ENCODE peak calls at places on chromosomes 1 and 21, in four cellular contexts. X is PC-3, A is GM12865, I is Peyer's patch. J is an unnamed sample.

GRCh38 chr21:44800103-44800502 is 1.5 kb downstream of the UBE2G2 start:
- DNase-seq in X (peak; percentile 75), A (peak; percentile 33), I (no peak), J (peak; percentile 72)

GRCh38 chr1:55437692-55438091 is 222.5 kb upstream of the USP24 start:
- DNase-seq in X (no peak), A (no peak), I (no peak), J (no peak)

GRCh38 chr1:178933709-178934573 is 63.1 kb upstream of the ANGPTL1 start:
- DNase-seq in X (no peak), A (peak; percentile 17), I (no peak), J (peak; percentile 25)

GRCh38 chr1:57132993-57133614 is 167.3 kb upstream of the C8B start:
- DNase-seq in X (no peak), A (no peak), I (no peak), J (peak; percentile 27)

GRCh38 chr21:42248783-42249597 is 30.1 kb downstream of the ABCG1 start:
- DNase-seq in X (no peak), A (peak; percentile 86), I (no peak), J (no peak)

GRCh38 chr1:96365596-96365995 is 356.0 kb upstream of the PTBP2 start:
- DNase-seq in X (no peak), A (no peak), I (no peak), J (peak; percentile 31)

GRCh38 chr1:158506369-158506987 is 34.5 kb downstream of the OR10R2 start:
- DNase-seq in X (peak; percentile 32), A (peak; percentile 50), I (peak; percentile 47), J (peak; percentile 35)

GRCh38 chr1:240091614-240092300 is at the start of gene FMN2:
- DNase-seq in X (peak; percentile 75), A (no peak), I (no peak), J (no peak)

GRCh38 chr1:14897080-14897449 is 256.5 kb upstream of the TMEM51 start:
- DNase-seq in X (no peak), A (peak; percentile 24), I (no peak), J (peak; percentile 13)

GRCh38 chr1:3890389-3891328 is 9.4 kb downstream of the C1orf174 start:
- DNase-seq in X (no peak), A (peak; percentile 49), I (no peak), J (no peak)

GRCh38 chr1:231465051-231465450 is 43.0 kb upstream of the EGLN1 start:
- DNase-seq in X (no peak), A (no peak), I (no peak), J (no peak)

GRCh38 chr21:27649323-27649722 is 682.4 kb upstream of the ADAMTS5 start:
- DNase-seq in X (peak; percentile 64), A (no peak), I (no peak), J (peak; percentile 97)

GRCh38 chr1:16165548-16165947 is 9.7 kb upstream of the EPHA2 start:
- DNase-seq in X (no peak), A (no peak), I (no peak), J (no peak)

GRCh38 chr1:220426989-220427388 is 100.9 kb upstream of the MARK1 start:
- DNase-seq in X (peak; percentile 94), A (no peak), I (no peak), J (no peak)

GRCh38 chr1:35598895-35599294 is 25.8 kb downstream of the TFAP2E start:
- DNase-seq in X (no peak), A (no peak), I (no peak), J (no peak)

GRCh38 chr1:117128323-117129079 is 7.0 kb upstream of the TRIM45 start:
- DNase-seq in X (peak; percentile 72), A (peak; percentile 23), I (no peak), J (peak; percentile 71)

GRCh38 chr1:210937846-210938245 is 196.1 kb downstream of the KCNH1 start:
- DNase-seq in X (no peak), A (no peak), I (no peak), J (no peak)

GRCh38 chr1:17440074-17440826 is 773 bp upstream of the RCC2 start:
- DNase-seq in X (no peak), A (no peak), I (no peak), J (no peak)

GRCh38 chr1:43930168-43930948 is 3.2 kb upstream of the ARTN start:
- DNase-seq in X (peak; percentile 38), A (peak; percentile 32), I (no peak), J (no peak)

GRCh38 chr21:44345495-44345894 is 6.3 kb upstream of the CFAP410 start:
- DNase-seq in X (no peak), A (no peak), I (no peak), J (no peak)

GRCh38 chr1:70977575-70977974 is 70.0 kb downstream of the PTGER3 start:
- DNase-seq in X (no peak), A (no peak), I (no peak), J (no peak)

GRCh38 chr1:23215751-23216449 is 1.4 kb downstream of the HTR1D start:
- DNase-seq in X (no peak), A (no peak), I (no peak), J (no peak)

GRCh38 chr1:187817782-187818181 is 989.0 kb downstream of the PLA2G4A start:
- DNase-seq in X (peak; percentile 7), A (peak; percentile 6), I (no peak), J (no peak)

GRCh38 chr1:59107516-59107915 is 189.4 kb upstream of the FGGY start:
- DNase-seq in X (no peak), A (no peak), I (no peak), J (peak; percentile 61)

GRCh38 chr1:226092955-226093354 is 30.4 kb downstream of the H3-3A start:
- DNase-seq in X (peak; percentile 80), A (no peak), I (no peak), J (peak; percentile 62)

DNA sequence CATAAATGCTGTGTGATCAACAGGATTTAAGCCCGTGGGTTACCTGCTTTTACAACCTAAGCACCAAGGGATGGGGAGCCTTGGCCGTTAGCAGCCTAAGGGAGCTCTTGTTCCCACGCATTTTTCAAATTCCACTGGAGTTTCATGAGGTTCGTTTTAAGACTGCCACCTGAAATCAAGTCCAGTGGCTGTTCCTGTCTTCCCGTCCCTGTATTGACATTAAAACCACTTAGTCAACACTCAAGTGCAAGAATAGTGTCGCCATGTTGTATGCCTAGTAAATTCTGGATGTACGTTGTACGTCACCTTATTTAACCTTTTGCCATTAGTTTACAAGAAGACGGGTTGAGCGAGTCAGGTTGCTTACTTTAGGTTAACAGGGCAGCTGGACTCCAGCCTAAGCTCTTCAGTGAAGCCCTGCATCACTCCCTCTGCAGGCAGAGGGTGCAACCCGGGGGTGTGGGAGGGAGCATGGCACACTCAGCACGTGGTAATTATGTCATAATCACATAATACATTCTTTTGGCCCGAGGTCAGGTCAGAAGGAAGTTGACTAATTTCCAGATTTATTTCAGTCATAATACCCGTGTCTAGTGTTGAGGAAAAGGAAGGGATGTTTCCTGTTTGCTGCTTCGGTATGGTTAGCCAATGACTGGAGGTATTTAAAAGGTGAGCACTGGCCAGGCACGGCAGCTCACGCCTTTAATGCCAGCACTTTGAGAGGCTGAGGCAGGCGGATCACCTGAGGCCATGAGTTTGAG is 42.5 kb downstream of the CNST start:
- DNase-seq in X (peak; percentile 99), A (peak; percentile 52), I (no peak), J (peak; percentile 97)
- TF ChIP-seq CTCF in X (peak; percentile 44), A (no peak), I (no peak), J (peak; percentile 43)

GRCh38 chr1:74506311-74506710 is 6.1 kb downstream of the LRRC53 start:
- DNase-seq in X (no peak), A (no peak), I (no peak), J (no peak)

GRCh38 chr1:74508449-74508848 is 4.0 kb downstream of the LRRC53 start:
- DNase-seq in X (no peak), A (no peak), I (no peak), J (no peak)

GRCh38 chr1:74504125-74505065 is 8.0 kb downstream of the LRRC53 start:
- DNase-seq in X (peak; percentile 72), A (peak; percentile 65), I (peak; percentile 19), J (peak; percentile 40)

GRCh38 chr1:74505133-74505532 is 7.3 kb downstream of the LRRC53 start:
- DNase-seq in X (no peak), A (no peak), I (no peak), J (no peak)

DNA sequence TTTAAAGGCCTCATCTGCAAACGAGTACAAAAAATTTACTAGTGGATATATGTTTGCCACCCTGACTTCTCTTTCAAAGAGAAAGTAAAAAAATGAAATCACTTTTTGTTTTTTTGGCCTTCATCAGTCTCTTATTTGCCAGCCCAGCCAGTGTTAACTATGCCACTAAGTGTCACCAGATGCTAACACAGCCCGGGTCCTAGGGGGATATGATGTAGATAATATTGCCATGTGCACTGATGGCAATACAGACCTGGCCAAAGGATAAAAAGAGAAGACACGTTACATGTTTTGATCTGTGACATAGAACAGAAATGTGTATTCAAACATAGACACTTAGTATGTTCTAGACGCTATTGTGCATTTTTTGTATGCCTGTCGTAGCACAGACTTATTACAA is 6.5 kb downstream of the LRRC53 start:
- DNase-seq in X (no peak), A (no peak), I (no peak), J (no peak)
- TF ChIP-seq CTCF in X (no peak), A (no peak), I (no peak), J (no peak)

GRCh38 chr1:86939406-86939805 is 25.0 kb downstream of the HS2ST1 start:
- DNase-seq in X (no peak), A (no peak), I (no peak), J (no peak)
- TF ChIP-seq CTCF in X (no peak), A (no peak), I (no peak), J (no peak)

GRCh38 chr1:200654660-200655059 is 15.0 kb downstream of the DDX59 start:
- DNase-seq in X (peak; percentile 52), A (peak; percentile 76), I (no peak), J (no peak)

GRCh38 chr1:200659269-200659668 is 10.4 kb downstream of the DDX59 start:
- DNase-seq in X (peak; percentile 98), A (no peak), I (no peak), J (no peak)

GRCh38 chr1:200653022-200653462 is 16.7 kb downstream of the DDX59 start:
- DNase-seq in X (no peak), A (peak; percentile 70), I (no peak), J (no peak)

GRCh38 chr1:200660719-200661118 is 9.0 kb downstream of the DDX59 start:
- DNase-seq in X (no peak), A (no peak), I (no peak), J (no peak)

GRCh38 chr1:200658037-200658808 is 11.5 kb downstream of the DDX59 start:
- DNase-seq in X (no peak), A (no peak), I (no peak), J (no peak)
- TF ChIP-seq CTCF in X (no peak), A (no peak), I (no peak), J (no peak)

GRCh38 chr1:81584398-81584797 is 216.3 kb upstream of the ADGRL2 start:
- DNase-seq in X (no peak), A (no peak), I (no peak), J (no peak)
- TF ChIP-seq CTCF in X (no peak), A (no peak), I (no peak), J (no peak)

GRCh38 chr1:92079441-92079840 is 704 bp upstream of the BTBD8 start:
- DNase-seq in X (no peak), A (no peak), I (no peak), J (no peak)

GRCh38 chr1:92081031-92081430 is 886 bp downstream of the BTBD8 start:
- DNase-seq in X (no peak), A (no peak), I (no peak), J (no peak)

GRCh38 chr1:92084651-92085050 is 4.5 kb downstream of the BTBD8 start:
- DNase-seq in X (no peak), A (no peak), I (no peak), J (no peak)

GRCh38 chr1:92076363-92076762 is 1.2 kb upstream of the SETSIP start:
- DNase-seq in X (no peak), A (no peak), I (no peak), J (no peak)

GRCh38 chr1:92080128-92080985 is at the start of gene BTBD8:
- DNase-seq in X (peak; percentile 75), A (peak; percentile 82), I (peak; percentile 80), J (peak; percentile 90)
- TF ChIP-seq CTCF in X (no peak), A (no peak), I (no peak), J (no peak)

J was measured in cardiac fibroblast.